ENCODE peak calls at places on chromosomes 1 and 21, in four cellular contexts. R is GM23338, H is H9, K is MM.1S. U is an unnamed sample. For H3K79me2, the result is how much of the 10 kb centered on the place peaks cover.

GRCh38 chr1:85577421-85578320 is 2.9 kb upstream of the CCN1 start:
- DNase-seq in K (no peak), H (peak), R (peak), U (peak)

GRCh38 chr1:162055062-162055461 is 14.4 kb upstream of the NOS1AP start:
- DNase-seq in K (no peak), R (no peak), H (no peak), U (no peak)

GRCh38 chr21:46171585-46171984 is 12.7 kb downstream of the SPATC1L start:
- DNase-seq in H (no peak), R (no peak), K (no peak), U (peak)

GRCh38 chr21:14616303-14617039 is 70.4 kb upstream of the SAMSN1 start:
- DNase-seq in H (no peak), K (no peak), R (peak), U (no peak)

GRCh38 chr1:61215676-61216289 is 133.4 kb downstream of the NFIA start:
- DNase-seq in H (no peak), K (no peak), R (no peak), U (peak)

GRCh38 chr1:246836169-246836568 is 95.6 kb downstream of the AHCTF1 start:
- DNase-seq in K (no peak), H (no peak), R (no peak), U (no peak)

GRCh38 chr21:33080376-33080775 is 10.4 kb downstream of the OLIG1 start:
- DNase-seq in H (no peak), R (no peak), K (no peak), U (no peak)

GRCh38 chr1:176949033-176949662 is 215.4 kb downstream of the ASTN1 start:
- DNase-seq in R (peak), K (peak), H (peak), U (no peak)

GRCh38 chr1:204866051-204866596 is 4.5 kb upstream of the NFASC start:
- DNase-seq in H (no peak), R (no peak), K (no peak), U (no peak)

GRCh38 chr1:203340112-203340804 is 10.7 kb downstream of the FMOD start:
- DNase-seq in H (peak), R (peak), K (peak), U (peak)

GRCh38 chr1:22141948-22142314 is 966 bp downstream of the WNT4 start:
- DNase-seq in R (peak), K (no peak), H (no peak), U (no peak)

GRCh38 chr1:22143065-22143514 is at the start of gene WNT4:
- DNase-seq in R (peak), K (peak), H (peak), U (peak)

GRCh38 chr1:22143586-22144033 is 713 bp upstream of the WNT4 start:
- DNase-seq in R (peak), H (peak), K (no peak), U (peak)

GRCh38 chr1:22141493-22141892 is 1.4 kb downstream of the WNT4 start:
- DNase-seq in K (no peak), H (no peak), R (no peak), U (no peak)

DNA sequence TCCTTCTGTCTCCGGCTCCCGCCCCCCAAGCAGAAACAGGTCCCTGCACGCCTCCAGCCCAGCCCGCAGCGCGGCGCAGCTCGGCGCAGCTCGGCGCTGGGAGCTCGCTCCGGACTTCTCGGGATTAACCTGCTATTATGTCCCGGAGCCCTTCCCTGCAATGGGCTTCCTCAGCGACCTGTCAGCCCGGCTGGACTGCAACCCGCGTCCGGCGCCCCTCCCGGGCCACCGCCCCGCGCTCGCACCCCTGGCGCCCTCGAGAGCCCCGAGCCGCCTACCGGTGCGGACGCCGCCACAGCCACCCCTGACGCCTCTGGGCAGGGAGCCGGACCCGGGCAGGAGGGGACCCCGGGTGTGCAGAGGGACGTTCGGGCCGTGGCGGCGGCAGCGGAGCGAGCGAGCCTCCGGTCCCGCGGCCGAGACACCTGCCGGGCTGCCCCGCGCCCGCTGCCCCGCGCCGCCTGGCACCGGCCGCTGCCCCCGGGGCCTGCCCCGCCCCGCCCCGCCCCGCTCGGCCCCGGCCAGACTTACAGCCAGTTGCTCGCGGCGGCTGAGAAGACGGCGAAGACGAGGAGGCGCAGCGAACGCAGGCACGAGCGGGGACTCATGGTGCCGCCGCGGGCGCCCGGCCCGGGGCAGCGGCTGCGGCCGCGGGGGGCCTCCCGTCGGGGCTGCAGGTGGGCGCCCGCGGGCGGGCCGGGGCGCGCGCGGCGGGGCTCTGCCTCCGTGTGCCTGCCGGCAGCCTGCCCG is 407 bp downstream of the WNT4 start:
- DNase-seq in H (no peak), R (peak), K (no peak), U (peak)
- TF ChIP-seq CTCF in H (peak), R (no peak), K (no peak), U (no peak)

DNA sequence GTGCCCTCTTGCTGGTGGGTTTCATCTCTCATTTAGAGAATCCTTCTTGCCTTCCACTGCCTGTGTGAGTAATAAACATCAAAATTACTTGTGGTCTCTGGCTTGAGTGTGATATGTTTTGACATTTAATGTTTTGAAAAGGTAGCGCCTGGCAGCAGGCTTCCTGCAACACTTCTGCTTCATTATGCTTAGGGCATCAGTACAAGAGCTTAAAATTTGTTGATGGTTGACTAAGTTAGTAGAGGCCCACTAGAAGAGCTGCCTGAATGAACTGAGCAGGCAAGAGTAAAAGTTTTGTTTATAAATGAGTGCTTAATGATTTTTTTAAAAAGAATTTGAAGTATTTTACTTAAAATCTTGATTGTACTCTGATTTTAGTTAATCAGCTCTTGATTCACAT is 6.5 kb upstream of the RPE65 start:
- DNase-seq in H (no peak), R (no peak), K (no peak), U (no peak)
- H3K79me2 ChIP-seq in H (under half), R (under half), K (under half), U (under half)

DNA sequence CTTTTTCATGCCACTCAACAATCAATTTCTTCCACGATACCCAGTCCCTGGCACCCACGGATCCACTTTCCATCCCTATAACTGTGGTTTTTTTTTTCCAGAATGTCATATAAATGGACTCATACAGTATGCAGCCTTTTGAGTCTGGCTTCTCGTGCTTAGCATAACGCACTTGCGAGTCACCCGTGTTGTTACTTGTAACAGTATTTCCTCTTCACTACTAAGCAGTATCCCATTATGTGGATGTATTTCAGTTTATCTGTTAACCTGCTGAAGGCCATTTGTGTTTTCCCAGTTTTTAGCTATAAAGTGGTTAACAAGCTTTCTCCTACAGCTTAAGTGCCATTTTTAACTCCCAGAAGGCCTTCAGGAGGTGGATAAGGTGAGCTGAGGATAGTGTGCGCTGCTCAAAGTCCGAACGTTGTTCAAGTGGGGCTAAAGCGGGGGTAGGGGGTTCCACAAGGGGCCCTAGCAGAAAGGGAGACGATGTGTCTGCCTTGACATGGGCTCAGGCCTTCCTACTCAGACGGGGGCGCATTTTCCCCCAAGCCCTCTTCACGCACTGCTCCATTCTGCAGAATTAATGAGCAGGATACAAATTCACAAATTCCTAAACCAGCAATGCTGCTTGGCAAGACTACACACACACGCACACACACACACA is 770 bp downstream of the ADAR start:
- DNase-seq in K (peak), R (no peak), H (no peak), U (no peak)
- H2AFZ ChIP-seq in K (peak), R (no peak), H (no peak), U (peak)

DNA sequence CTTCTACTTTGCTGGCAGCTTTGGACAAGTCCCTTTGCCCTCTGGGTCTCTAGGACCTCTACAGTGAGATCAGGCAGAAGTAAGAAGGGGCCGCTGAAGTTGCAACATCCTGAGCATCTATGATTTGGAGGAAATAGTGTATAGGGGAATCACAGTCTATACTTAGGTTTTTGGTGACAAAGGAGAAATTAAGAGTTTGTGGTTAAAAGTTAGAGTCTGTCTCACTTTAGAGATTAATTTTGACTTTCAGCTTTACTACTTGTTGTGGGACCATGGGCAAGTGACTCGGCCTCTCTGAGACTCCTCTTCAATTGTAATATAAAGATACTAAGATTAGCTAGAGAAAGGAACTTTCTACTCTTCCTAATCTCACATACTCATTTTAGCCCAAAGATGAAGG is 33.1 kb upstream of the LMX1A start:
- DNase-seq in R (no peak), H (no peak), K (no peak), U (no peak)
- TF ChIP-seq CTCF in R (no peak), H (no peak), K (no peak), U (no peak)